ENCODE peak calls at places on chromosomes 16 and 17, in six cellular contexts. T is psoas muscle, L is neuronal stem cell, D is IMR-90, J is left lung, W is adipocyte. N is an unnamed sample.
A peak's percentile ranks its signal among the peaks of the same experiment; 100 is the strongest.

GRCh38 chr16:16140537-16140936 is 82.8 kb downstream of the ABCC6 start:
- DNase-seq in T (no peak), L (no peak), D (no peak), J (no peak), W (no peak), N (no peak)

GRCh38 chr17:57916925-57917858 is 38.0 kb downstream of the CUEDC1 start:
- DNase-seq in T (no peak), L (no peak), D (no peak), J (peak; percentile 68), W (no peak), N (no peak)

GRCh38 chr16:84356591-84357116 is 11.7 kb upstream of the ATP2C2 start:
- DNase-seq in T (no peak), L (peak; percentile 26), D (no peak), J (no peak), W (no peak), N (no peak)

GRCh38 chr16:85327731-85328664 is 215.7 kb upstream of the CIBAR2 start:
- DNase-seq in T (no peak), L (peak; percentile 95), D (no peak), J (no peak), W (no peak), N (no peak)

GRCh38 chr16:13554020-13554419 is 365.9 kb upstream of the ERCC4 start:
- DNase-seq in T (no peak), L (no peak), D (no peak), J (no peak), W (no peak), N (no peak)

GRCh38 chr17:303161-303560 is 49.4 kb downstream of the RPH3AL start:
- DNase-seq in T (no peak), L (no peak), D (no peak), J (no peak), W (no peak), N (no peak)

GRCh38 chr17:8163978-8164814 is 1.4 kb upstream of the VAMP2 start:
- DNase-seq in T (peak; percentile 85), L (no peak), D (peak; percentile 59), J (peak; percentile 86), W (peak; percentile 34), N (peak; percentile 65)

GRCh38 chr16:71883849-71884638 is at the start of gene ZNF821:
- DNase-seq in T (peak; percentile 84), L (peak; percentile 93), D (peak; percentile 64), J (peak; percentile 78), W (peak; percentile 94), N (peak; percentile 73)

GRCh38 chr16:83849434-83849833 is 41.7 kb downstream of the HSBP1 start:
- DNase-seq in T (no peak), L (no peak), D (no peak), J (no peak), W (no peak), N (no peak)

GRCh38 chr17:9350083-9350482 is 225.5 kb downstream of the STX8 start:
- DNase-seq in T (no peak), L (no peak), D (peak; percentile 98), J (no peak), W (peak; percentile 78), N (no peak)

GRCh38 chr16:87392823-87393679 is 915 bp downstream of the MAP1LC3B start:
- DNase-seq in T (no peak), L (peak; percentile 21), D (peak; percentile 47), J (peak; percentile 65), W (peak; percentile 68), N (no peak)

GRCh38 chr16:57444711-57445110 is 2.5 kb downstream of the CIAPIN1 start:
- DNase-seq in T (no peak), L (no peak), D (peak; percentile 20), J (no peak), W (no peak), N (no peak)

GRCh38 chr16:52573365-52574104 is 26.6 kb upstream of the TOX3 start:
- DNase-seq in T (no peak), L (no peak), D (no peak), J (no peak), W (no peak), N (no peak)

GRCh38 chr16:68149596-68149995 is 64.4 kb downstream of the NFATC3 start:
- DNase-seq in T (no peak), L (no peak), D (no peak), J (no peak), W (no peak), N (no peak)

GRCh38 chr16:12062343-12063003 is 85.9 kb downstream of the SNX29 start:
- DNase-seq in T (peak; percentile 90), L (no peak), D (peak; percentile 72), J (peak; percentile 91), W (peak; percentile 80), N (no peak)

GRCh38 chr17:19317359-19318095 is 45.0 kb downstream of the B9D1 start:
- DNase-seq in T (peak; percentile 88), L (peak; percentile 71), D (peak; percentile 80), J (no peak), W (peak; percentile 60), N (no peak)

GRCh38 chr17:2396568-2397246 is 4.2 kb downstream of the MNT start:
- DNase-seq in T (peak; percentile 91), L (peak; percentile 90), D (peak; percentile 98), J (peak; percentile 97), W (peak; percentile 98), N (peak; percentile 40)

GRCh38 chr17:2398655-2399571 is 1.9 kb downstream of the MNT start:
- DNase-seq in T (peak; percentile 66), L (peak; percentile 72), D (peak; percentile 78), J (peak; percentile 76), W (peak; percentile 91), N (peak; percentile 61)

GRCh38 chr17:2399572-2400473 is 1.0 kb downstream of the MNT start:
- DNase-seq in T (peak; percentile 98), L (peak; percentile 96), D (peak; percentile 94), J (peak; percentile 96), W (peak; percentile 99), N (peak; percentile 92)

GRCh38 chr17:2397247-2398171 is 3.4 kb downstream of the MNT start:
- DNase-seq in T (no peak), L (no peak), D (no peak), J (peak; percentile 39), W (no peak), N (no peak)

DNA sequence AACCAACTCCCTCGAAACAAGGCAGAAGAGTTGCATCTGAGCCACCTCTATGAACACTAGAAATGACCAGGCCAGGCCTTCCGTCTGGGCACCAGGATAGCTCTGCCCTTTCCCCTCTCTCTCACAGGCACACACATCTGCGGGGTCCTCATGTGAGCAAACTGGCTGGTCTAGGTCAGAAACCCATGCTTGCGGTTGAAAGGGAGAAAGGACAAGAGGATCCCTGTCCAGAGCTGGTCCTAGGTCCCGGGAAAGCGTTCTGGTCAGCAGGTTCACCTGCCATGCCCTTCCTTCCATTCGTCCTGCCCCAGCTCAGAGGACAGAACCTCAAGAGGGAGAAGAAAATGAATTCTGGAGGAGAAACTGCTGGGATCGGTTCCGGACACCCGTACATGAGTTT is 2.7 kb downstream of the MNT start:
- DNase-seq in T (no peak), L (no peak), D (no peak), J (no peak), W (no peak), N (no peak)
- H3K4me3 ChIP-seq in T (peak overlapping the region; percentile 98), L (no peak overlapping the region), D (no peak overlapping the region), J (no peak overlapping the region), W (peak overlapping the region; percentile 97), N (no peak overlapping the region)

DNA sequence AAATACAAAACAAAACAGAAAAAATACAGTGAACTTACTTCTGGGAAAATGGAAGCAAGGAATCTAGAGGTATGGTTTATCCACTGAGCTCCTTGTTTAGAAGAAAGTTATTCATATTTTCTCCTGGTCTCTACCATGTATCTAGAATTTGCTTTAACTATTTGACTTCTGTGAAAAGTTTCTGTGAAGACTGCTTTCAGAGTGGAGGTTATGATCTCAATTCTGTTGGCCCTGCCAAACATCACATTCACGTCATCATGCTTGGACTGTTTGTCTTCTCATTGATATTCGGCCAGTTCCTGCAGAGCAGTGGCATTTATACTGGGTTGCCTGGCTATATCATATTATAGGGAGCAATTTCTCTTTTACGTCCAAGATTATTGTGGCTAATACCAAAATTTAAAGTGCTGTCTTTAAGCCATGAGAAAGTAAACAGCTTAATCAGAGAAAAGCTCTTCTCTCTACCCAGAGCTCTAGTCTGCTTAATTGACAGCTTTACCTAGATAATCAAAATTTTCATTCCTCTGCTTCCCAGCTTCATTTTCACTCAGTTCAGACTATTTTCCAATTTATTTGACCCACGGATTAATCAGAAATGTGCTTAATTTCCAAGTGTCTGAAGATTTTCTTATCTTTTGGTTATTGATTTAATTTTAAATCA is at the start of gene ABCA8:
- DNase-seq in T (no peak), L (no peak), D (peak; percentile 58), J (no peak), W (peak; percentile 66), N (no peak)
- H3K4me3 ChIP-seq in T (peak within 1 kb of the TSS; percentile 53), L (no peak within 1 kb of the TSS), D (peak within 1 kb of the TSS; percentile 46), J (peak within 1 kb of the TSS; percentile 4), W (peak within 1 kb of the TSS; percentile 79), N (no peak within 1 kb of the TSS)

GRCh38 chr16:24041834-24042631 is 206.2 kb downstream of the PRKCB start:
- DNase-seq in T (peak; percentile 31), L (peak; percentile 69), D (peak; percentile 48), J (peak; percentile 45), W (peak; percentile 78), N (peak; percentile 50)

GRCh38 chr16:24046442-24046841 is 209.7 kb upstream of the CACNG3 start:
- DNase-seq in T (no peak), L (no peak), D (no peak), J (no peak), W (no peak), N (no peak)

GRCh38 chr16:24049113-24049512 is 207.0 kb upstream of the CACNG3 start:
- DNase-seq in T (no peak), L (no peak), D (no peak), J (no peak), W (no peak), N (no peak)

GRCh38 chr16:24044467-24044866 is 208.7 kb downstream of the PRKCB start:
- DNase-seq in T (no peak), L (no peak), D (no peak), J (no peak), W (no peak), N (no peak)

DNA sequence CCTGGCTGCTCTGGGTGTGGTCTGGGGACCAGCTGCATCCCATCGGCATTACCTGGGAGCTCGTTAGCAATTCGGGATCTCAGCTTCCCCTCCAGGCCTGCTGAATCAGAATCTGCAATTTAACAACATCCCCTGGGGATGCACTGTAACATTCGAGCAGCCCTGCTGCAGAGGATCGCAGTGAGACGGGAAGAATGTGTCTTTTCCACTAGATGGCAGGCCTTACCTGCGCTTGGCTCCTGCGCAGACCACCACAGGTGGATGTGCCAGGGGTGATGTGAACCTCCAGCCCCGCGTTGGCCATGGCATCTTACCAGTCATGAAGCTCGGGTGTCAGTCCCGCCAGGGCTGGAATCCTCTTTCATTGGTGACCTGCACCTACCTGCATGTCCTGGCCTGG is 209.9 kb downstream of the PRKCB start:
- DNase-seq in T (no peak), L (peak; percentile 32), D (no peak), J (no peak), W (no peak), N (no peak)
- H3K4me3 ChIP-seq in T (no peak overlapping the region), L (no peak overlapping the region), D (no peak overlapping the region), J (no peak overlapping the region), W (no peak overlapping the region), N (no peak overlapping the region)

GRCh38 chr17:40346768-40347154 is 17.8 kb downstream of the GJD3 start:
- DNase-seq in T (no peak), L (no peak), D (no peak), J (no peak), W (no peak), N (no peak)
- H3K4me3 ChIP-seq in T (peak overlapping the region; percentile 42), L (no peak overlapping the region), D (no peak overlapping the region), J (no peak overlapping the region), W (no peak overlapping the region), N (no peak overlapping the region)

N was measured in effector memory CD4-positive, alpha-beta T cell.